ENCODE peak calls at places on chromosomes 4 and X, in five cellular contexts. Y, E, G, D and T are unnamed samples.

GRCh38 chr4:119300388-119301131 is 21.4 kb downstream of the FABP2 start:
- DNase-seq in Y (peak; percentile 74), E (peak; percentile 98), G (peak; percentile 93), D (peak; percentile 93), T (peak; percentile 84)

GRCh38 chr4:183499797-183500196 is 5.1 kb upstream of the ING2 start:
- DNase-seq in Y (no peak), E (no peak), G (no peak), D (no peak), T (no peak)

GRCh38 chr4:94978904-94979303 is 221.1 kb downstream of the BMPR1B start:
- DNase-seq in Y (no peak), E (no peak), G (peak; percentile 7), D (no peak), T (no peak)

GRCh38 chr4:137198791-137199190 is 333.5 kb downstream of the PCDH18 start:
- DNase-seq in Y (no peak), E (no peak), G (no peak), D (no peak), T (no peak)

GRCh38 chr4:3880595-3881120 is 114.5 kb downstream of the ADRA2C start:
- DNase-seq in Y (peak; percentile 84), E (peak; percentile 92), G (peak; percentile 72), D (peak; percentile 57), T (peak; percentile 57)

GRCh38 chrX:45196701-45197100 is 4.0 kb downstream of the DIPK2B start:
- DNase-seq in Y (no peak), E (no peak), G (peak; percentile 66), D (no peak), T (no peak)

GRCh38 chrX:136067946-136068345 is 79.4 kb upstream of the FHL1 start:
- DNase-seq in Y (no peak), E (no peak), G (no peak), D (no peak), T (no peak)

GRCh38 chrX:110394653-110395052 is 36.0 kb downstream of the RTL9 start:
- DNase-seq in Y (no peak), E (peak; percentile 53), G (peak; percentile 87), D (no peak), T (no peak)

GRCh38 chr4:180674629-180675367 is 1568.4 kb upstream of the TENM3 start:
- DNase-seq in Y (no peak), E (no peak), G (no peak), D (no peak), T (no peak)